ENCODE peak calls at places on chromosomes 4 and X, in ten cellular contexts. V is sciatic nerve; P is Right ventricle myocardium superior; B is activated CD4-positive, CD25-positive, alpha-beta regulatory T cell; L is stomach; X is HTR-8/SVneo; A is T-helper 9 cell; M is NCI-H2171 treated with DMSO at 0.1 percent for 48 hours; S is iris pigment epithelial cell; Z is midbrain. G is an unnamed sample.

GRCh38 chrX:56764153-56764974 is 35.3 kb downstream of the NBDY start:
- DNase-seq in V (peak; percentile 85), P (no peak), B (no peak), L (peak; percentile 66), X (peak; percentile 42), A (peak; percentile 69), M (no peak), S (peak; percentile 79), Z (no peak), G (peak; percentile 82)

GRCh38 chrX:40140706-40141499 is 43.1 kb upstream of the BCOR start:
- DNase-seq in V (peak; percentile 75), P (peak; percentile 47), B (no peak), L (peak; percentile 71), X (no peak), A (no peak), M (no peak), S (no peak), Z (no peak), G (no peak)

GRCh38 chrX:42732506-42732905 is 45.5 kb downstream of the PPP1R2C start:
- DNase-seq in V (no peak), P (peak; percentile 40), B (no peak), L (no peak), X (no peak), A (no peak), M (peak; percentile 68), S (peak; percentile 67), Z (no peak), G (no peak)

GRCh38 chr4:16785800-16786527 is 112.5 kb downstream of the LDB2 start:
- DNase-seq in V (no peak), P (no peak), B (no peak), L (no peak), X (no peak), A (no peak), M (no peak), S (peak; percentile 80), Z (no peak), G (no peak)

GRCh38 chr4:110840221-110840654 is 217.4 kb upstream of the PITX2 start:
- DNase-seq in V (no peak), P (no peak), B (no peak), L (no peak), X (peak; percentile 8), A (no peak), M (no peak), S (peak; percentile 75), Z (no peak), G (no peak)

GRCh38 chr4:98929341-98930267 is 671 bp upstream of the EIF4E start:
- DNase-seq in V (peak; percentile 68), P (peak; percentile 64), B (no peak), L (peak; percentile 71), X (peak; percentile 56), A (peak; percentile 17), M (no peak), S (peak; percentile 97), Z (peak; percentile 84), G (peak; percentile 63)

GRCh38 chr4:5996641-5997040 is 21.6 kb downstream of the C4orf50 start:
- DNase-seq in V (no peak), P (no peak), B (no peak), L (no peak), X (no peak), A (no peak), M (no peak), S (no peak), Z (no peak), G (no peak)

GRCh38 chr4:187656953-187657352 is 338.6 kb upstream of the ZFP42 start:
- DNase-seq in V (no peak), P (no peak), B (no peak), L (no peak), X (peak; percentile 11), A (no peak), M (no peak), S (peak; percentile 88), Z (no peak), G (no peak)

GRCh38 chr4:169383724-169384123 is 113.0 kb upstream of the SH3RF1 start:
- DNase-seq in V (no peak), P (no peak), B (no peak), L (no peak), X (peak; percentile 78), A (no peak), M (no peak), S (peak; percentile 91), Z (no peak), G (peak; percentile 62)

GRCh38 chrX:136206916-136207315 is 44.3 kb downstream of the MAP7D3 start:
- DNase-seq in V (no peak), P (no peak), B (no peak), L (no peak), X (no peak), A (no peak), M (no peak), S (no peak), Z (no peak), G (no peak)